ENCODE peak calls at places on chromosomes 1 and 21, in four cellular contexts. One of them, this sample, is unnamed.

GRCh38 chr21:45954271-45954670 is 27.3 kb upstream of the COL6A1 start:
- DNase-seq in stomach: no peak
- DNase-seq in GM06990: no peak
- DNase-seq in fibroblast of lung: no peak
- DNase-seq in this sample: no peak

GRCh38 chr1:24641646-24642151 is 1.4 kb upstream of the SRRM1 start:
- DNase-seq in stomach: no peak
- DNase-seq in GM06990: peak; percentile 45
- DNase-seq in fibroblast of lung: peak; percentile 32
- DNase-seq in this sample: no peak

GRCh38 chr1:7447093-7447492 is 324.0 kb upstream of the VAMP3 start:
- DNase-seq in stomach: no peak
- DNase-seq in GM06990: no peak
- DNase-seq in fibroblast of lung: no peak
- DNase-seq in this sample: no peak

GRCh38 chr1:158115126-158115525 is 65.6 kb upstream of the CD1D start:
- DNase-seq in stomach: no peak
- DNase-seq in GM06990: no peak
- DNase-seq in fibroblast of lung: no peak
- DNase-seq in this sample: no peak

GRCh38 chr1:235742914-235743599 is 93.5 kb upstream of the GNG4 start:
- DNase-seq in stomach: no peak
- DNase-seq in GM06990: no peak
- DNase-seq in fibroblast of lung: no peak
- DNase-seq in this sample: no peak

GRCh38 chr1:43653339-43653738 is 3.4 kb downstream of the KDM4A start:
- DNase-seq in stomach: no peak
- DNase-seq in GM06990: no peak
- DNase-seq in fibroblast of lung: no peak
- DNase-seq in this sample: no peak

GRCh38 chr1:14987829-14988603 is 165.5 kb upstream of the TMEM51 start:
- DNase-seq in stomach: no peak
- DNase-seq in GM06990: no peak
- DNase-seq in fibroblast of lung: no peak
- DNase-seq in this sample: no peak

GRCh38 chr1:108533351-108534083 is 26.4 kb upstream of the EEIG2 start:
- DNase-seq in stomach: no peak
- DNase-seq in GM06990: peak; percentile 53
- DNase-seq in fibroblast of lung: no peak
- DNase-seq in this sample: no peak

GRCh38 chr1:190474587-190475305 is 2.9 kb downstream of the BRINP3 start:
- DNase-seq in stomach: no peak
- DNase-seq in GM06990: no peak
- DNase-seq in fibroblast of lung: peak; percentile 17
- DNase-seq in this sample: no peak

GRCh38 chr1:99173900-99174299 is 90.4 kb upstream of the PLPPR4 start:
- DNase-seq in stomach: no peak
- DNase-seq in GM06990: no peak
- DNase-seq in fibroblast of lung: peak; percentile 11
- DNase-seq in this sample: no peak

GRCh38 chr1:87000460-87000859 is 86.0 kb downstream of the HS2ST1 start:
- DNase-seq in stomach: no peak
- DNase-seq in GM06990: no peak
- DNase-seq in fibroblast of lung: no peak
- DNase-seq in this sample: no peak

GRCh38 chr1:234495231-234495990 is 16.4 kb upstream of the TARBP1 start:
- DNase-seq in stomach: no peak
- DNase-seq in GM06990: peak; percentile 85
- DNase-seq in fibroblast of lung: peak; percentile 97
- DNase-seq in this sample: peak; percentile 93

GRCh38 chr1:227900571-227901051 is 47.1 kb downstream of the WNT9A start:
- DNase-seq in stomach: no peak
- DNase-seq in GM06990: no peak
- DNase-seq in fibroblast of lung: no peak
- DNase-seq in this sample: no peak

GRCh38 chr1:220233927-220234326 is 38.3 kb downstream of the RAB3GAP2 start:
- DNase-seq in stomach: no peak
- DNase-seq in GM06990: no peak
- DNase-seq in fibroblast of lung: no peak
- DNase-seq in this sample: no peak

GRCh38 chr1:117339866-117340357 is 27.3 kb upstream of the MAN1A2 start:
- DNase-seq in stomach: no peak
- DNase-seq in GM06990: no peak
- DNase-seq in fibroblast of lung: peak; percentile 61
- DNase-seq in this sample: peak; percentile 59

GRCh38 chr1:204746838-204747442 is 61.4 kb upstream of the LRRN2 start:
- DNase-seq in stomach: peak; percentile 48
- DNase-seq in GM06990: no peak
- DNase-seq in fibroblast of lung: peak; percentile 32
- DNase-seq in this sample: peak; percentile 14

GRCh38 chr1:22665752-22666151 is 12.7 kb downstream of the C1QB start:
- DNase-seq in stomach: no peak
- DNase-seq in GM06990: no peak
- DNase-seq in fibroblast of lung: peak; percentile 36
- DNase-seq in this sample: no peak

GRCh38 chr1:112719706-112720105 is 4.6 kb upstream of the PPM1J start:
- DNase-seq in stomach: no peak
- DNase-seq in GM06990: no peak
- DNase-seq in fibroblast of lung: no peak
- DNase-seq in this sample: no peak

GRCh38 chr1:181475580-181475979 is 7.7 kb upstream of the CACNA1E start:
- DNase-seq in stomach: no peak
- DNase-seq in GM06990: no peak
- DNase-seq in fibroblast of lung: no peak
- DNase-seq in this sample: no peak

GRCh38 chr1:181469829-181470228 is 13.5 kb upstream of the CACNA1E start:
- DNase-seq in stomach: no peak
- DNase-seq in GM06990: no peak
- DNase-seq in fibroblast of lung: peak; percentile 88
- DNase-seq in this sample: peak; percentile 72
- TF ChIP-seq CTCF in stomach: no peak
- TF ChIP-seq CTCF in GM06990: no peak
- TF ChIP-seq CTCF in fibroblast of lung: no peak
- TF ChIP-seq CTCF in this sample: no peak

DNA sequence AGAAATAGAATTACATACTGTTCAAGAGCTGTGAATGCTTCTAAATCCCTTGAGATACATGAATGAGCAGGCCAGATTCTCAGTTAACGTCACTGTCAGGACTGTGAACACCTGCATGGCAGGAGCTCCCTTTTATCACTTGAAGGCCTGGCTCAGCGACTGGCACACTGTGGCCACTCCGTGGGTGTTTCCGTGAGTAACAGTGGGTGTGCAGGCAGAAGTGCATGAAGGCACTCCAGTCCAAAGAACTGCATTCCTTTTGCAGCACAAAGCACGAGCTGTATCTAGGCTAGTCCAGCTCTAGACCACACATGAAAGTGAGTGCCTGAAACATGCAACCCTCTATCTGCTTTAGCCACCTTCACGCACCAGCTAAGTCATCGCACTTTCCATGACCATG is 9.6 kb upstream of the SIM2 start:
- DNase-seq in stomach: no peak
- DNase-seq in GM06990: no peak
- DNase-seq in fibroblast of lung: no peak
- DNase-seq in this sample: no peak
- H3K27me3 ChIP-seq in stomach: peaks cover 85% of the 10 kb centered on the region
- H3K27me3 ChIP-seq in GM06990: peaks cover 3% of the 10 kb centered on the region
- H3K27me3 ChIP-seq in fibroblast of lung: peaks cover 56% of the 10 kb centered on the region
- H3K27me3 ChIP-seq in this sample: peaks cover 50% of the 10 kb centered on the region

DNA sequence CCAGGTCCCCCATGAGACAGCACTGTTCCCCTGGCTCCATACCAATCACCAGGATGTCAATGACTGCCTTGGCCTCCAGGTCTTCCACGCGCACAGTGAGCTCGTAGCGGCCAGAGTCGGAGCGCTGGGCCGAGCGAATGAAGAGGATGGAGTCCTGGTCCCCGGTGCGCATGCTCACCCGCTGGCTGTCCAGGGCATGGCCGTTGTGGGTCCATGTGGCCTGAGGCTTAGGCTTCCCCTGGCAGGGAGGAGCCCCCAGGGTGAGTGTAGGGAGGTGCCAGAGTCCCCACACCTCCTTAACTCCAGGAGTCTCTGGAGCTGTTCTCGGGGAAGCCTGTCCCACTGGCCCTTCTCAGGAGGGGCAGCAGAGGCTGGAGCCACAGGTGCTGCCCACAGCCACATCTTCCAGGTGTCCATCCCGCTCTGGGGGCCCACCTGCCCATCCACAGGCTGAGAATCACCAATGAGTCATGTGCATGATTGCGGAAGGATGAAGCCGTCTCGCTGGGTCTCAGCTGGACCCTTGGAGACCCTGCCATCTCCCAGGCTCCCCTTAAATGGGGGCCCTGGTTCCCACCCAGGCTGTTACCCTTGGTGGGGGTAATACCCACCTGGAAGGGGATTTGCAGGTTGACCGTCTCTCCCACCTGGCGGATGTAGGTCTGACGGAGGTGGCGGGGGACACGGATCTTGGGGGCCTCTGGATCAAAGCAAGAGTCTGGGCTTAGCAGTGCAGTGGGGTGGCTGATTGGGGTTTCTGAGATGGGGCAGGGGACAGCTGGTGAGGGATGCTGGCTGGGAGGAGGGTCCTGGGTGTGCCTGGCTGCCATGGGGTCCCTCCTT is 4.1 kb downstream of the MYBPH start:
- DNase-seq in stomach: no peak
- DNase-seq in GM06990: no peak
- DNase-seq in fibroblast of lung: no peak
- DNase-seq in this sample: no peak
- H3K4me3 ChIP-seq in stomach: no peak overlapping the region
- H3K4me3 ChIP-seq in GM06990: no peak overlapping the region
- H3K4me3 ChIP-seq in fibroblast of lung: no peak overlapping the region
- H3K4me3 ChIP-seq in this sample: no peak overlapping the region

DNA sequence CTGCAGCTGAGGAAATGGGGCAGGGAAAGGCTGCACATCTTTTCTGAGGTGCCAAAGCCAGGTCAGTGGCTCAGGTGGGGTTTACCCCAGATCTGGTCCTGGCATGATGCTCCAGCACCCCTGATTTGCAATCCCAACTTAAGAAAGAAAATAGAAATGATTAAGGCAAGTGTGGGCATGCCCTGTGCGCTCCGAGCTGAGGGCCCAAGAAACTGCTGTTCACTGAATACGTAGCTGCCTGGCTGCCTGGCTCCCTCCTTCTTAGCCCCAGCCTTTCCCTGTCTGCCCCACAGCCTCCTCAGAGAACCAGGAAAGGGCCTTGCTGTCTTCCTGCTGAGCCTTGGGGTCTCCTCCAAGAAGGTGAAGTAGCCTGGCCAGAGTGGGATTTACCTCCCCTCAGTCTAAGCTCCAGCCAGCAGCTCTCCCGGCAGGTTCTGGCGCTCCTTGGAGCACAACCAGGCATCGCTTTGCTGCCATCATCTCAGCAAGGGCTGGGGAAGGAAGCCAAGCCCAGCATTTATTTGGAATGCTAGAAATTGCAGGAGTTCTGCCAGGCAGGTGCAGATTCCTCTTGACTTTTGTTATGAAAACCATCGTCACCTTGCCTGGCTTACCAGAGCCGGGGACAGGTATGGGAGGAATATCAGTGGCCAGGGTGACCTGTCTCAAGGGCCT is 51.3 kb upstream of the SELENON start:
- DNase-seq in stomach: peak; percentile 67
- DNase-seq in GM06990: no peak
- DNase-seq in fibroblast of lung: peak; percentile 8
- DNase-seq in this sample: no peak
- TF ChIP-seq CTCF in stomach: no peak
- TF ChIP-seq CTCF in GM06990: no peak
- TF ChIP-seq CTCF in fibroblast of lung: no peak
- TF ChIP-seq CTCF in this sample: no peak

GRCh38 chr1:66124670-66125069 is 332.0 kb downstream of the PDE4B start:
- DNase-seq in stomach: no peak
- DNase-seq in GM06990: no peak
- DNase-seq in fibroblast of lung: no peak
- DNase-seq in this sample: no peak
- H3K27me3 ChIP-seq in stomach: no peaks in the 10 kb centered on the region
- H3K27me3 ChIP-seq in GM06990: no peaks in the 10 kb centered on the region
- H3K27me3 ChIP-seq in fibroblast of lung: no peaks in the 10 kb centered on the region
- H3K27me3 ChIP-seq in this sample: no peaks in the 10 kb centered on the region

DNA sequence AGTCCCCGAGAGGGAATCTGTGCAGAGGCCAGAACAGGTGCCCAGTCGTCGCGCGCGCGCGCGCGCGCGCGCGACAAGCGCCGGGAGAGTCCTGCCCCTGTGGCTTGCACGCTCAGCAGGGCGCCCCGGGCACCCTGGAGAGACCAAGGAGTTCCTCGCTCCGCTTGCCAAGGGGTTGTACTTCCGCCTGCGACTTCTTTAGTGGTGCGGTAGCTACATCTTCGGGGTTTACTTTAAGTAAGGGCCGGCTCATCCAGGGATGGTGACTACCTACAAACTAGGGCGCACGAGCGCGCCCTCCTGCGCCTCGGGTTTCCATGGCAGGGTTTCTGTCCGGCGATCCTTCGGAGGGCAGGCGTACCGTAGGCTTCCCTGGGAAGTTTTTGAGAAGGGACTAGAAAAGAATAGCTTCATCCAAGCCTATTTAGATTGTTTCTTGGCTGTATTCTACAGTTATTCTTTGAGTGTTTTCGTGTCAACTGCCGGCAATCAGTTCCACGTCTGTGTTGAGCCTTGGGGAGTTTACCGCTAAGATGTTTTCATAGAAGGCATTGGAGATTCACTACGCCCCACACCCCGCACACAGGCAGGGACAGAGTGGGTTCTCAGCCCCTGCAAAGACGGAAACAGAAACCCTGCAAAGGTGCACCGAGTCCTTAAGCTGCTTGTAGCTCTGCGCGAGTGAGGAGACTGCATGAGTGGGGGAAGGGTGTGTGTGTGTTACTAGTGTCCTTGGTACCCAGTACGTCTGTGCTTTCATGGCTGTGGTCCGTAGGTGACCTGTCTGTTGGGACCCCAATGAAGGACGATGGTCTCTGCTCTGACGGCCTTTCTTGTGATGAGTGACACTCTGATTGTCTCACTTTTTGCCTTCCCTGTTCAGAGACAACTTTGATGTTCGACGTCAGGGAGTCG is 1.7 kb downstream of the LHX4 start:
- DNase-seq in stomach: no peak
- DNase-seq in GM06990: peak; percentile 52
- DNase-seq in fibroblast of lung: peak; percentile 38
- DNase-seq in this sample: no peak
- H3K4me3 ChIP-seq in stomach: peak overlapping the region; percentile 55
- H3K4me3 ChIP-seq in GM06990: peak overlapping the region; percentile 65
- H3K4me3 ChIP-seq in fibroblast of lung: peak overlapping the region; percentile 59
- H3K4me3 ChIP-seq in this sample: peak overlapping the region; percentile 19

DNA sequence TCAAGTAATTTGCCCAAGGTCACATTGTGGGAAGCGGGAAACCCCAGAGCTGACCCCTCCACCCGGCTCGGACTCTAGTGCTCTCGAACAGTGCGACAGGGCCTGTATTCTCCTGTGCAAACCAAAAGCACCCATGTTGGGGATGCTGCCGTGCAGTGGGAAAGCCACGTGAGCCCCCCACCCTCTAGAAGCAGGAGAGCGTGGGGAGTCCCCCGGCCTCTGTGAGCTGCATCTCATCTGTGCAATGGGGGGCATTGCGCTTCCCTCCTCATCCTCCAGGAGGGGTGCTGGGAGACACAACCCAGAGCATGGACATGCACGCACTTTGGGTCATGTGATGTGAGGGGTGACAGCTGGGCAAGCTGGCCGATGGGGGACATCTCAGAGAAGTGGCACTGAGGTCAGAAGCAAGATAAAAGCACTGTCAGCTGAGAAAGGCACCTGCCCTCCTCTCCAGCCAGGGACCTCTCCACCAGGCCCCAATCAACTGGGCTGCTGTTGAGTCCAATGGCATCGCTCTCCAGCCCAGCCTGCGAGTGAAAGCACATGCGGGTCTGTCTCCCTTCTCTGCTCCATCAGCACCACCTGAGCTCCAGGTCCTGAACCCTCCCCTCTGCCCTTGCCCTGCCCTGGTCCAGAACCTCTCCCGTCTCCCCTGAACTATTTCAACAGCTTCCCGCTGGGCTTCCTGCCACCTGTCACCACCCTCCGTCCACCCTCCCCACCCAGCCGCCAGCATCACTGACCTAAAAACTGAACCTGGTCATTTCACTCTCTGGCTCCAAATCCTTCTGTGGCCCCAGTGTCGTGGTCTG is 76.4 kb upstream of the IFFO2 start:
- DNase-seq in stomach: no peak
- DNase-seq in GM06990: no peak
- DNase-seq in fibroblast of lung: no peak
- DNase-seq in this sample: no peak
- TF ChIP-seq CTCF in stomach: no peak
- TF ChIP-seq CTCF in GM06990: no peak
- TF ChIP-seq CTCF in fibroblast of lung: no peak
- TF ChIP-seq CTCF in this sample: no peak

This sample was measured in kidney epithelial cell.